ENCODE peak calls at places on chromosomes 3 and 15, in six cellular contexts. I, C, A, D, H and F are unnamed samples.

GRCh38 chr15:86044981-86045380 is 34.7 kb upstream of the AGBL1 start:
- DNase-seq in I (no peak), C (no peak), D (no peak), H (no peak), A (no peak), F (no peak)

GRCh38 chr15:33111051-33111451 is 83.5 kb downstream of the FMN1 start:
- DNase-seq in A (peak), I (no peak), H (no peak), C (no peak), D (no peak), F (no peak)

GRCh38 chr3:22792533-22792932 is 410.6 kb upstream of the UBE2E2 start:
- DNase-seq in I (no peak), C (no peak), D (no peak), H (no peak), A (no peak), F (no peak)

GRCh38 chr15:95149036-95149435 is 917.7 kb downstream of the MCTP2 start:
- DNase-seq in A (no peak), I (no peak), H (no peak), C (no peak), D (no peak), F (no peak)

GRCh38 chr15:65787260-65787659 is 4.8 kb downstream of the DENND4A start:
- DNase-seq in C (no peak), I (no peak), A (no peak), H (no peak), D (no peak), F (no peak)

GRCh38 chr3:158791259-158791920 is 10.5 kb upstream of the MFSD1 start:
- DNase-seq in A (peak), I (no peak), H (peak), D (peak), C (no peak), F (peak)

GRCh38 chr3:141561426-141562034 is 74.7 kb downstream of the RASA2 start:
- DNase-seq in I (no peak), H (peak), A (peak), D (peak), C (no peak), F (no peak)

GRCh38 chr3:139198929-139199328 is 144.9 kb upstream of the MRPS22 start:
- DNase-seq in I (no peak), A (no peak), D (no peak), C (no peak), H (no peak), F (no peak)

GRCh38 chr15:36885709-36886108 is 214.6 kb downstream of the MEIS2 start:
- DNase-seq in H (no peak), I (no peak), C (no peak), A (no peak), D (no peak), F (no peak)

GRCh38 chr3:156762631-156763185 is 63.4 kb upstream of the LEKR1 start:
- DNase-seq in D (peak), I (no peak), H (peak), C (no peak), A (no peak), F (no peak)

GRCh38 chr15:80744826-80745225 is 34.3 kb upstream of the CEMIP start:
- DNase-seq in C (no peak), D (peak), I (no peak), A (no peak), H (peak), F (no peak)

GRCh38 chr3:53815067-53815466 is 31.2 kb downstream of the CHDH start:
- DNase-seq in D (no peak), I (no peak), C (no peak), H (no peak), A (no peak), F (no peak)

GRCh38 chr3:171301002-171301401 is 159.2 kb downstream of the TNIK start:
- DNase-seq in C (no peak), A (no peak), D (no peak), H (no peak), I (no peak), F (no peak)

GRCh38 chr15:86444527-86444926 is 364.9 kb downstream of the AGBL1 start:
- DNase-seq in D (no peak), A (no peak), C (no peak), I (no peak), H (no peak), F (no peak)

GRCh38 chr3:20141841-20142240 is 44.2 kb downstream of the SGO1 start:
- DNase-seq in I (no peak), D (no peak), C (no peak), H (peak), A (no peak), F (no peak)

GRCh38 chr3:39193391-39193790 is 996 bp upstream of the XIRP1 start:
- DNase-seq in D (peak), A (no peak), I (no peak), H (no peak), C (no peak), F (no peak)

GRCh38 chr3:37935756-37936666 is 54.6 kb upstream of the VILL start:
- DNase-seq in C (no peak), H (peak), A (peak), D (peak), I (peak), F (no peak)

GRCh38 chr3:48232232-48232631 is 8.7 kb upstream of the ZNF589 start:
- DNase-seq in I (no peak), A (no peak), D (no peak), H (peak), C (no peak), F (no peak)

GRCh38 chr3:166473501-166473900 is 636.3 kb upstream of the BCHE start:
- DNase-seq in A (no peak), D (no peak), H (no peak), I (no peak), C (no peak), F (no peak)

GRCh38 chr15:20352241-20353200 is 189.1 kb downstream of the GOLGA6L6 start:
- DNase-seq in I (no peak), A (no peak), H (no peak), D (peak), C (no peak), F (no peak)

GRCh38 chr3:64399205-64399800 is 174.0 kb upstream of the PRICKLE2 start:
- DNase-seq in D (peak), C (no peak), H (peak), A (peak), I (no peak), F (no peak)

GRCh38 chr3:48565591-48566400 is 2.2 kb upstream of the UCN2 start:
- DNase-seq in H (peak), A (peak), C (no peak), D (peak), I (no peak), F (no peak)

GRCh38 chr15:61075741-61076140 is 153.4 kb downstream of the RORA start:
- DNase-seq in I (no peak), C (no peak), D (no peak), H (no peak), A (no peak), F (no peak)

GRCh38 chr15:39625856-39626255 is 45.0 kb downstream of the THBS1 start:
- DNase-seq in I (no peak), A (no peak), D (no peak), H (peak), C (no peak), F (no peak)

GRCh38 chr3:186432189-186432588 is 70.2 kb upstream of the DGKG start:
- DNase-seq in H (no peak), I (no peak), D (peak), C (no peak), A (no peak), F (no peak)